ENCODE peak calls at places on chromosomes 6 and 20, in five cellular contexts. M, X, D, Y and Z are unnamed samples.

GRCh38 chr6:44269168-44269920 is 906 bp upstream of the TMEM151B start:
- DNase-seq in M (no peak), X (no peak), D (no peak), Y (no peak), Z (no peak)

GRCh38 chr6:33061987-33062386 is 11.5 kb downstream of the HLA-DPA1 start:
- DNase-seq in M (no peak), X (no peak), D (no peak), Y (no peak), Z (no peak)

GRCh38 chr6:108336971-108337370 is 42.1 kb downstream of the AFG1L start:
- DNase-seq in M (no peak), X (no peak), D (no peak), Y (no peak), Z (no peak)

GRCh38 chr6:162124710-162125435 is 602.7 kb downstream of the PRKN start:
- DNase-seq in M (no peak), X (no peak), D (no peak), Y (no peak), Z (no peak)

GRCh38 chr20:14155361-14155760 is 160.0 kb downstream of the MACROD2 start:
- DNase-seq in M (no peak), X (no peak), D (no peak), Y (no peak), Z (no peak)

GRCh38 chr6:27026361-27026760 is 221.1 kb upstream of the PRSS16 start:
- DNase-seq in M (no peak), X (no peak), D (no peak), Y (no peak), Z (no peak)

GRCh38 chr6:162626869-162627268 is 100.7 kb downstream of the PRKN start:
- DNase-seq in M (no peak), X (no peak), D (no peak), Y (no peak), Z (no peak)

GRCh38 chr6:33787954-33788693 is 806 bp downstream of the LEMD2 start:
- DNase-seq in M (peak; percentile 89), X (peak; percentile 81), D (peak; percentile 75), Y (peak; percentile 46), Z (peak; percentile 79)

GRCh38 chr6:132084811-132085509 is 133.8 kb upstream of the CCN2 start:
- DNase-seq in M (no peak), X (peak; percentile 10), D (peak; percentile 14), Y (no peak), Z (peak; percentile 6)

GRCh38 chr20:21395666-21396044 is 1.7 kb downstream of the NKX2-4 start:
- DNase-seq in M (peak; percentile 57), X (peak; percentile 7), D (no peak), Y (peak; percentile 76), Z (peak; percentile 18)

GRCh38 chr6:38638941-38639497 is 710 bp downstream of the BTBD9 start:
- DNase-seq in M (peak; percentile 77), X (peak; percentile 77), D (peak; percentile 68), Y (peak; percentile 83), Z (no peak)

GRCh38 chr6:93849857-93850256 is 430.5 kb upstream of the EPHA7 start:
- DNase-seq in M (no peak), X (no peak), D (no peak), Y (no peak), Z (no peak)

GRCh38 chr20:56865055-56865454 is 235.9 kb downstream of the TFAP2C start:
- DNase-seq in M (no peak), X (no peak), D (no peak), Y (no peak), Z (no peak)

GRCh38 chr6:122845916-122846632 is 57.0 kb downstream of the SMPDL3A start:
- DNase-seq in M (no peak), X (peak; percentile 34), D (no peak), Y (no peak), Z (no peak)

GRCh38 chr6:5762561-5762968 is 244.2 kb downstream of the NRN1 start:
- DNase-seq in M (no peak), X (no peak), D (no peak), Y (no peak), Z (no peak)

GRCh38 chr6:41922154-41922553 is 855 bp downstream of the BYSL start:
- DNase-seq in M (no peak), X (no peak), D (no peak), Y (no peak), Z (no peak)

GRCh38 chr6:135519343-135519742 is 21.8 kb upstream of the AHI1 start:
- DNase-seq in M (no peak), X (no peak), D (no peak), Y (no peak), Z (no peak)

GRCh38 chr6:98894810-98895209 is 52.9 kb downstream of the FBXL4 start:
- DNase-seq in M (no peak), X (no peak), D (no peak), Y (no peak), Z (no peak)

GRCh38 chr6:166595061-166595780 is 8.7 kb upstream of the RAMACL start:
- DNase-seq in M (no peak), X (no peak), D (no peak), Y (no peak), Z (no peak)

GRCh38 chr6:63808576-63808975 is 173.0 kb downstream of the PHF3 start:
- DNase-seq in M (no peak), X (no peak), D (no peak), Y (no peak), Z (no peak)
- H3K4me3 ChIP-seq in M (no peak overlapping the region), X (no peak overlapping the region), D (no peak overlapping the region), Y (no peak overlapping the region), Z (no peak overlapping the region)

GRCh38 chr6:127517698-127518097 is 1.4 kb downstream of the MTCL3 start:
- DNase-seq in M (no peak), X (no peak), D (no peak), Y (no peak), Z (no peak)

GRCh38 chr6:127519469-127519785 is 292 bp upstream of the MTCL3 start:
- DNase-seq in M (no peak), X (no peak), D (no peak), Y (no peak), Z (no peak)

GRCh38 chr6:127520061-127520460 is 926 bp upstream of the MTCL3 start:
- DNase-seq in M (no peak), X (peak; percentile 15), D (peak; percentile 35), Y (no peak), Z (no peak)

GRCh38 chr6:127518212-127518709 is 874 bp downstream of the MTCL3 start:
- DNase-seq in M (no peak), X (no peak), D (no peak), Y (no peak), Z (no peak)

DNA sequence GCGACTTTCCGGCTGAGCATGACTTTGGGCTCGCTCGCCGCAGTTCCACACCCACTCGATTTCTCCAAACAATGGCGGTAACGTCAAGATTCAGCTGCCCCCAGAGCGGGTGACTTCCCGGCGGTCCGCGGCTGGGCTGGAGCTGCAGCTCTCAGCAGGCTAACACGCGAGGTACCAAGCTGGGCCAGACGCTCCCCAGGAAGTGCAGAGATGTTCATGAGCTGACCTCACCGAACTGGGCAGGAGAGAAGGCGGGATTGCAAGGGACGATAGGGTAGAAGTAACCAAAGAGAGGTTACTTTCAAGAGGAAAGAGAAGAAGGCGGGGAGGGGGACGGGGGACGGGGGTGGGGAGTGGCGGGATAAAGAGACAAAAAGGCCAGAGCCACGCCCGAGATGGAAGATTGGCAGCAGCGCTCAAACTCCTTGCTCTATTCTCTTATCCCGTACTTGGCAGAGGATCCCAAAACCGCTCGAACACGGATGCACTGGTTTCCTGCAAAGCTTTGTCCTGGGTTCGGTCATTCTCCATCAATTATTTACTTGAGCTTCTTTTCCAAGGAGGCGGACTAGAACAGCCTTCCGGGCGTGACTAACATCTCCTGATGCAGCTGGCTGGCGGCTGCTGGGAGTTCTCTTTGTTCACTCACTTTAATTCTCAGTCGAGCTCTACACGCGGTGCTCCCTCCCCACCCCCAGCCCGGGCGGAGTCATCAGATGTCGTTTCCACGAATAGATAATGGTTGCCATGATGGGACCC is at the start of gene MTCL3:
- DNase-seq in M (peak; percentile 66), X (peak; percentile 44), D (no peak), Y (no peak), Z (no peak)
- H3K27me3 ChIP-seq in M (peaks cover 45% of the 10 kb centered on the region), X (peaks cover 72% of the 10 kb centered on the region), D (peaks cover 52% of the 10 kb centered on the region), Y (peaks cover 21% of the 10 kb centered on the region), Z (no peaks in the 10 kb centered on the region)

GRCh38 chr6:158705386-158706126 is 55.7 kb downstream of the SYTL3 start:
- DNase-seq in M (no peak), X (no peak), D (no peak), Y (no peak), Z (no peak)

GRCh38 chr6:158703121-158703839 is 53.4 kb downstream of the SYTL3 start:
- DNase-seq in M (no peak), X (no peak), D (no peak), Y (no peak), Z (no peak)

GRCh38 chr6:158706369-158706982 is 56.6 kb downstream of the SYTL3 start:
- DNase-seq in M (peak; percentile 75), X (peak; percentile 82), D (peak; percentile 66), Y (no peak), Z (no peak)

GRCh38 chr6:158707120-158707519 is 57.3 kb downstream of the SYTL3 start:
- DNase-seq in M (peak; percentile 76), X (peak; percentile 83), D (peak; percentile 89), Y (no peak), Z (no peak)

DNA sequence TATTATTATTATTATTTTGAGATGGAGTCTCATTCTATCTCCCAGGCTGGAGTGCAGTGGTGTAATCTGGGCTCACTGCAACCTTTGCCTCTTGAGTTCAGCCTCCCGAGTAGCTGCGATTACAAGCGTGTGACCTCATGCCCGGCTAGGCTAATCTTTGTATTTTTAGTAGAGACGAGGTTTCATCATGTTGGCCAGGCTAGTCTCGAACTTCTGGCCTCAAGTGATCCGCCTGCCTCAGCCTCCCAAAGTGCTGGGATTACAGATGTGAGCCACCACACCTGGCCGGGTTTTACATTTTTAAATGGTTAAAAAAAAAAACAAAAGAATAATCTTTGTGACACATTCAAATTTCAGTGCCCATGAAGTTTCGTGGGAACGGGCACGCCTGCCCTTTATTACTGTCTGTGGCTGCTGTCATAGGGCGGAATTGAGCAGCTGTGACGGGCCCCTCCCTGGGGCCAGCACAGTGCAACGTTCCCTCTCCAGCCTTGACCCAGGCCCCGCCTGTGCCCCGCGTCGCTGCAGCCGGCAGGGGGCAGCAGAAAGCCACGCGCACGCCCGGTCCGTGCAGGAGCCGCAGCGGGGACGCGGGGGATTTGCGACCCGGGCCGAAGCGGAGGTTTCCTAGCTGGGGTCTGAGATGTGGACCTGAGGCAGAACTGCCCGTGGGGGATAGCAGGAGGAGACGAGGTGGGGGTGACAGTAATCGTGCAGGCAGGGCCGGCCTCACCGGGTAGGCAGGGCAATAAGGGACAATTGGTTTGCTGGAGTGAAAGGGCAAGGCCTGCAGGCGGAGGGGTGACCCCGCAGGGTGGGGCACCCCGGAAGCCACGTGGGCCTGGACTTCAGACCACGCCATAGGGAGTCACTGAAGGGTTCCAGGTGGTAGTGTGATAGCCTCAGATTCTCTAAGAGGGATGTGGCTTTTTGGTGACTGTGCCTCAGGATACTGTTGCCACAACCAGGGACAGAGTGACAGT is 54.3 kb downstream of the SYTL3 start:
- DNase-seq in M (peak; percentile 93), X (peak; percentile 90), D (peak; percentile 84), Y (peak; percentile 74), Z (peak; percentile 89)
- H3K4me3 ChIP-seq in M (peak overlapping the region; percentile 47), X (no peak overlapping the region), D (no peak overlapping the region), Y (peak overlapping the region; percentile 60), Z (peak overlapping the region; percentile 54)

GRCh38 chr6:85458782-85459181 is 8.9 kb downstream of the NT5E start:
- DNase-seq in M (no peak), X (no peak), D (no peak), Y (no peak), Z (no peak)

GRCh38 chr6:85459224-85459901 is 9.5 kb downstream of the NT5E start:
- DNase-seq in M (no peak), X (no peak), D (no peak), Y (no peak), Z (no peak)

GRCh38 chr6:85460154-85460950 is 10.5 kb downstream of the NT5E start:
- DNase-seq in M (no peak), X (no peak), D (no peak), Y (no peak), Z (no peak)

GRCh38 chr6:85456782-85457181 is 6.9 kb downstream of the NT5E start:
- DNase-seq in M (no peak), X (no peak), D (no peak), Y (no peak), Z (no peak)

GRCh38 chr6:85458184-85458583 is 8.3 kb downstream of the NT5E start:
- DNase-seq in M (no peak), X (no peak), D (no peak), Y (no peak), Z (no peak)
- H3K27me3 ChIP-seq in M (no peaks in the 10 kb centered on the region), X (peaks cover 2% of the 10 kb centered on the region), D (peaks cover 20% of the 10 kb centered on the region), Y (no peaks in the 10 kb centered on the region), Z (no peaks in the 10 kb centered on the region)